ENCODE peak calls at places on chromosomes 16 and 17, in five cellular contexts. R is posterior vena cava, V is DND-41, O is ELF-1, W is HTR-8/SVneo. D is an unnamed sample.

GRCh38 chr16:21159281-21159951 is 942 bp downstream of the LDAF1 start:
- DNase-seq in V (peak; percentile 10), O (peak; percentile 60), R (peak; percentile 83), W (no peak), D (peak; percentile 9)

GRCh38 chr16:11129378-11129781 is 126.6 kb downstream of the SOCS1 start:
- DNase-seq in W (no peak), V (peak; percentile 47), R (no peak), O (no peak), D (no peak)

GRCh38 chr17:1643293-1643998 is 2.1 kb downstream of the SCARF1 start:
- DNase-seq in V (peak; percentile 41), O (peak; percentile 70), R (no peak), W (no peak), D (peak; percentile 59)

GRCh38 chr16:73232555-73233422 is 184.9 kb upstream of the ZFHX3 start:
- DNase-seq in W (peak; percentile 88), V (no peak), R (no peak), O (peak; percentile 90), D (peak; percentile 9)

GRCh38 chr17:14168582-14168981 is 68.1 kb downstream of the CDRT15 start:
- DNase-seq in O (no peak), W (no peak), R (no peak), V (no peak), D (no peak)

GRCh38 chr16:1822801-1823200 is 3.8 kb downstream of the HAGH start:
- DNase-seq in V (no peak), W (no peak), O (no peak), R (no peak), D (no peak)

GRCh38 chr17:76451480-76451879 is 1.5 kb downstream of the UBE2O start:
- DNase-seq in W (no peak), V (no peak), O (no peak), R (peak; percentile 9), D (no peak)

GRCh38 chr17:46818929-46819859 is 702 bp upstream of the WNT3 start:
- DNase-seq in V (no peak), O (peak; percentile 90), W (no peak), R (no peak), D (no peak)

GRCh38 chr17:59763861-59764260 is 56.4 kb downstream of the VMP1 start:
- DNase-seq in O (no peak), W (peak; percentile 70), V (no peak), R (no peak), D (peak; percentile 67)

GRCh38 chr16:12231666-12232065 is 255.1 kb downstream of the SNX29 start:
- DNase-seq in O (no peak), V (no peak), W (no peak), R (no peak), D (peak; percentile 41)

GRCh38 chr17:40515491-40516041 is 14.1 kb upstream of the TNS4 start:
- DNase-seq in O (no peak), R (peak; percentile 53), W (no peak), V (peak; percentile 81), D (no peak)

GRCh38 chr16:85565796-85566501 is 47.2 kb upstream of the GSE1 start:
- DNase-seq in V (no peak), R (no peak), O (no peak), W (no peak), D (no peak)

GRCh38 chr17:10779607-10780006 is 24.3 kb downstream of the TMEM238L start:
- DNase-seq in W (no peak), O (no peak), R (no peak), V (no peak), D (no peak)

GRCh38 chr16:53007095-53007494 is 45.6 kb downstream of the CHD9NB start:
- DNase-seq in V (no peak), O (no peak), R (no peak), W (no peak), D (no peak)

GRCh38 chr17:56754523-56755208 is 79.1 kb downstream of the C17orf67 start:
- DNase-seq in V (peak; percentile 31), O (peak; percentile 72), W (peak; percentile 73), R (no peak), D (peak; percentile 57)

GRCh38 chr16:15864939-15865338 is 8.1 kb upstream of the MYH11 start:
- DNase-seq in O (no peak), R (no peak), W (no peak), V (no peak), D (no peak)

GRCh38 chr17:45231481-45232116 is 9.9 kb downstream of the FMNL1 start:
- DNase-seq in R (no peak), W (peak; percentile 71), O (peak; percentile 54), V (no peak), D (peak; percentile 53)

GRCh38 chr16:30004424-30004776 is 6.4 kb downstream of the DOC2A start:
- DNase-seq in O (no peak), W (no peak), R (no peak), V (no peak), D (no peak)

GRCh38 chr16:30741461-30741914 is 6.7 kb upstream of the PHKG2 start:
- DNase-seq in R (peak; percentile 71), O (peak; percentile 73), V (no peak), W (peak; percentile 85), D (peak; percentile 94)

GRCh38 chr17:17472333-17472920 is 4.4 kb upstream of the MED9 start:
- DNase-seq in V (no peak), O (no peak), R (no peak), W (no peak), D (no peak)

GRCh38 chr17:44707755-44708400 is 587 bp upstream of the DBF4B start:
- DNase-seq in W (no peak), R (no peak), V (no peak), O (no peak), D (peak; percentile 1)

GRCh38 chr16:24652209-24652712 is 77.2 kb upstream of the TNRC6A start:
- DNase-seq in W (no peak), R (no peak), V (no peak), O (no peak), D (no peak)

D was measured in dermis blood vessel endothelial cell.